ENCODE peak calls at places on chromosomes 11 and 22, in five cellular contexts. One of them, this sample, is unnamed.

GRCh38 chr11:110782616-110783015 is 70.4 kb upstream of the ARHGAP20 start:
- DNase-seq in keratinocyte: no peak
- DNase-seq in IMR-90: peak; percentile 22
- DNase-seq in fibroblast of lung: no peak
- DNase-seq in hepatocyte: no peak
- DNase-seq in this sample: no peak

GRCh38 chr22:24521791-24522245 is 26.7 kb downstream of the UPB1 start:
- DNase-seq in keratinocyte: peak; percentile 25
- DNase-seq in IMR-90: peak; percentile 60
- DNase-seq in fibroblast of lung: peak; percentile 62
- DNase-seq in hepatocyte: peak; percentile 87
- DNase-seq in this sample: peak; percentile 90

GRCh38 chr22:26617251-26618199 is at the start of gene CRYBB1:
- DNase-seq in keratinocyte: no peak
- DNase-seq in IMR-90: peak; percentile 36
- DNase-seq in fibroblast of lung: no peak
- DNase-seq in hepatocyte: no peak
- DNase-seq in this sample: no peak

GRCh38 chr11:88603499-88603898 is 266.0 kb upstream of the CTSC start:
- DNase-seq in keratinocyte: no peak
- DNase-seq in IMR-90: peak; percentile 13
- DNase-seq in fibroblast of lung: peak; percentile 30
- DNase-seq in hepatocyte: no peak
- DNase-seq in this sample: no peak

GRCh38 chr22:26393929-26394328 is 35.1 kb upstream of the ASPHD2 start:
- DNase-seq in keratinocyte: no peak
- DNase-seq in IMR-90: no peak
- DNase-seq in fibroblast of lung: no peak
- DNase-seq in hepatocyte: no peak
- DNase-seq in this sample: no peak

GRCh38 chr11:71171024-71171423 is 81.4 kb downstream of the SHANK2 start:
- DNase-seq in keratinocyte: no peak
- DNase-seq in IMR-90: no peak
- DNase-seq in fibroblast of lung: no peak
- DNase-seq in hepatocyte: no peak
- DNase-seq in this sample: no peak

GRCh38 chr11:122240621-122241020 is 124.6 kb upstream of the BLID start:
- DNase-seq in keratinocyte: no peak
- DNase-seq in IMR-90: no peak
- DNase-seq in fibroblast of lung: no peak
- DNase-seq in hepatocyte: no peak
- DNase-seq in this sample: no peak

GRCh38 chr11:72352859-72353551 is 81.3 kb downstream of the CLPB start:
- DNase-seq in keratinocyte: no peak
- DNase-seq in IMR-90: peak; percentile 85
- DNase-seq in fibroblast of lung: peak; percentile 69
- DNase-seq in hepatocyte: peak; percentile 75
- DNase-seq in this sample: peak; percentile 65

GRCh38 chr11:122692444-122692843 is 36.9 kb downstream of the UBASH3B start:
- DNase-seq in keratinocyte: no peak
- DNase-seq in IMR-90: no peak
- DNase-seq in fibroblast of lung: no peak
- DNase-seq in hepatocyte: no peak
- DNase-seq in this sample: no peak

GRCh38 chr22:34414467-34415440 is 494.5 kb upstream of the LARGE1 start:
- DNase-seq in keratinocyte: peak; percentile 55
- DNase-seq in IMR-90: no peak
- DNase-seq in fibroblast of lung: peak; percentile 11
- DNase-seq in hepatocyte: peak; percentile 92
- DNase-seq in this sample: peak; percentile 94

GRCh38 chr11:65325435-65325834 is 8.2 kb upstream of the DPF2 start:
- DNase-seq in keratinocyte: no peak
- DNase-seq in IMR-90: no peak
- DNase-seq in fibroblast of lung: no peak
- DNase-seq in hepatocyte: no peak
- DNase-seq in this sample: no peak

GRCh38 chr11:65329944-65330403 is 3.7 kb upstream of the DPF2 start:
- DNase-seq in keratinocyte: no peak
- DNase-seq in IMR-90: peak; percentile 92
- DNase-seq in fibroblast of lung: peak; percentile 82
- DNase-seq in hepatocyte: peak; percentile 97
- DNase-seq in this sample: peak; percentile 98

GRCh38 chr11:65330544-65330943 is 3.1 kb upstream of the DPF2 start:
- DNase-seq in keratinocyte: no peak
- DNase-seq in IMR-90: no peak
- DNase-seq in fibroblast of lung: no peak
- DNase-seq in hepatocyte: no peak
- DNase-seq in this sample: no peak

GRCh38 chr11:65334696-65335295 is 1.1 kb downstream of the DPF2 start:
- DNase-seq in keratinocyte: no peak
- DNase-seq in IMR-90: no peak
- DNase-seq in fibroblast of lung: peak; percentile 18
- DNase-seq in hepatocyte: no peak
- DNase-seq in this sample: no peak

GRCh38 chr11:65329503-65329902 is 4.1 kb upstream of the DPF2 start:
- DNase-seq in keratinocyte: no peak
- DNase-seq in IMR-90: no peak
- DNase-seq in fibroblast of lung: no peak
- DNase-seq in hepatocyte: no peak
- DNase-seq in this sample: no peak
- H3K4me3 ChIP-seq in keratinocyte: no peak overlapping the region
- H3K4me3 ChIP-seq in IMR-90: no peak overlapping the region
- H3K4me3 ChIP-seq in fibroblast of lung: no peak overlapping the region
- H3K4me3 ChIP-seq in hepatocyte: no peak overlapping the region
- H3K4me3 ChIP-seq in this sample: peak overlapping the region; percentile 57

DNA sequence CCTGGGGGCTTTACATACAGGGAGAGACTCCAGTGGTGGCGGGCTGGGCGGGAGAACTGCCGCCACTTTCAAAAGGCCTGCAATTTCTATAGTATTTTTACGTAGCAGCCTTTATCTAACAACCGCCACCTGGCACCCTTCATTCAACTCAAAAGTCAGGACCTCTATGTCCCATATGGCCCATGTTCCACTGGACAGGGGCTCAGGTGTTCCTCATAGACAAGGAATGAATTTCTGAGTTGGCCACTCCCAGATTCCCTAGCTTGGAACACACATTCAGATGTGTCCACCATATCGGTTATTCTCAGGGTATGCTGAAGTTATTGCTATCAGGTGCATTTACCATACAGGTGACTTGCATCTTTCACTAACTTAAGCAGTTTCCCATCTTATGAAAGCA is 29.9 kb downstream of the RNF169 start:
- DNase-seq in keratinocyte: no peak
- DNase-seq in IMR-90: no peak
- DNase-seq in fibroblast of lung: no peak
- DNase-seq in hepatocyte: no peak
- DNase-seq in this sample: no peak
- H4K20me1 ChIP-seq in keratinocyte: no peaks in the 10 kb centered on the region
- H4K20me1 ChIP-seq in IMR-90: peaks cover 75% of the 10 kb centered on the region
- H4K20me1 ChIP-seq in fibroblast of lung: peaks cover 3% of the 10 kb centered on the region
- H4K20me1 ChIP-seq in hepatocyte: peaks cover 41% of the 10 kb centered on the region
- H4K20me1 ChIP-seq in this sample: no peaks in the 10 kb centered on the region

GRCh38 chr11:20372081-20372480 is 8.6 kb downstream of the HTATIP2 start:
- DNase-seq in keratinocyte: no peak
- DNase-seq in IMR-90: no peak
- DNase-seq in fibroblast of lung: no peak
- DNase-seq in hepatocyte: no peak
- DNase-seq in this sample: no peak
- H3K4me3 ChIP-seq in keratinocyte: no peak overlapping the region
- H3K4me3 ChIP-seq in IMR-90: no peak overlapping the region
- H3K4me3 ChIP-seq in fibroblast of lung: no peak overlapping the region
- H3K4me3 ChIP-seq in hepatocyte: no peak overlapping the region
- H3K4me3 ChIP-seq in this sample: no peak overlapping the region

DNA sequence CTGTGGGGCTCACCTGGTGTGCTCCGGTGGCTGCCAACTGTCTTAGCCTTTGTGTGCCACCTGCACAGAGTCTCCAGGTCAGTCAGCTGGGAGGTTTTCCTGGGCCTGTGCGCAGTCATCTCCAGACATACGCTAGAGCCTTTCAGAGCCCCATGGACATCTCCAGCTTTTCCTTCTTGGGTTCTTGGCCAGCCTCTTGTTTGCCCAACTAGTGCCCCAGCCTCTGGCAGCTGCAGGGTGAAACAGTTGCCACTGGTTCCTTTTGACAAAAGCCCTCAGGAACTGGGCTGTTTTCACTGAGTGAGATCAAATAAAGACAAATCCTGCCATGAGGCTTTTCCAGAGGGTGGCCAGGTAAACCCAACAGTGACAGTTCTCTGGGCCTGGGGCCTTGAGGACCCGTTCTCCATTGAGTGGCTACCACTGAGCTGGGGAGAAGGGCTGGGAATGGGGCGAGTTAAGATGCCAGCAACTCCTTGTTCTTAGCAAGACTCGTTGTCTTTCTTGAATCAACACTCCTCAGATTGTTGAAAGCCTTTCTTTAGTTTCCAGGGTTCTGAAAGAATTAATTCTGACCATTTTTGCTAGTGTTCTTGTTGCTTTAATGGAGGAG is 16.7 kb upstream of the RANBP1 start:
- DNase-seq in keratinocyte: no peak
- DNase-seq in IMR-90: no peak
- DNase-seq in fibroblast of lung: no peak
- DNase-seq in hepatocyte: no peak
- DNase-seq in this sample: no peak
- H4K20me1 ChIP-seq in keratinocyte: no peaks in the 10 kb centered on the region
- H4K20me1 ChIP-seq in IMR-90: peaks cover 19% of the 10 kb centered on the region
- H4K20me1 ChIP-seq in fibroblast of lung: no peaks in the 10 kb centered on the region
- H4K20me1 ChIP-seq in hepatocyte: no peaks in the 10 kb centered on the region
- H4K20me1 ChIP-seq in this sample: no peaks in the 10 kb centered on the region

DNA sequence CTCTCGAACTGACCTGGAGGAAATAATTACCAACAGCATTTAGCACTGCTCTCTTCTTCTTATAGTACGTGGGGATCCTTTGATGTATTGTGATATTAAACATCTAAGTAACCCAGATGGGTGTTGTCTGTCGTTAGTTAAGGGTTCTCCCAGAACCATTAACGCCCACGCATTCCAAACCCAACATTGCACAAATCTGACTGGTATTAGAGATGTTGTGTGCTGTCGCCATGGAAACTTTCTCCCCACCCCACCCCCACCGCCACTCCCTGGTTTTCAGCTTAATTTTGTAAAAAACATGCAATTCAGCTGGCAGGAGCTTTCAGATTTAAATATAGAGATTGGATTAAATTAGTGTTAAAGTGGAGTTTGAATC is 1495.2 kb downstream of the TBC1D22A start:
- DNase-seq in keratinocyte: no peak
- DNase-seq in IMR-90: no peak
- DNase-seq in fibroblast of lung: no peak
- DNase-seq in hepatocyte: no peak
- DNase-seq in this sample: no peak
- H3K4me3 ChIP-seq in keratinocyte: no peak overlapping the region
- H3K4me3 ChIP-seq in IMR-90: no peak overlapping the region
- H3K4me3 ChIP-seq in fibroblast of lung: no peak overlapping the region
- H3K4me3 ChIP-seq in hepatocyte: no peak overlapping the region
- H3K4me3 ChIP-seq in this sample: no peak overlapping the region

DNA sequence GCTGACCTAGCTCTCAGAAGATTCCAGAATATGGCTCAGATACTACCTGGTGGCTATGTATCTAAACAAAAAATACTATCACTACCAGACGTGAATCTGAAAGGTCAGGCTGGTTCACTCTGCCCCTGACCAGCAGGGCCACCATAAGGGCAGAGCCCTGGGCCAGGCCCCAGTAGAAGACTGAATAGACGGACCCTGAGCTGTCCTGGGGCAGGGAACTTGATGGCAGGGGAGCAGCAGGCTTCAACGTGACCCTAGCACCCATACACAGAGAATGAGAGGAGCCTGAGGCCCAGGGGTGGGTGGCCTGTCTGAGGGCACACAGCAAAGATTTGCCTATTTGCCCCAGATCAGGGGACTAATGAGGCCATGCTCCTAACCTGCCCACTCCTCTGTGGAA is 6.6 kb upstream of the RNF185 start:
- DNase-seq in keratinocyte: no peak
- DNase-seq in IMR-90: no peak
- DNase-seq in fibroblast of lung: no peak
- DNase-seq in hepatocyte: no peak
- DNase-seq in this sample: no peak
- H4K20me1 ChIP-seq in keratinocyte: no peaks in the 10 kb centered on the region
- H4K20me1 ChIP-seq in IMR-90: no peaks in the 10 kb centered on the region
- H4K20me1 ChIP-seq in fibroblast of lung: no peaks in the 10 kb centered on the region
- H4K20me1 ChIP-seq in hepatocyte: no peaks in the 10 kb centered on the region
- H4K20me1 ChIP-seq in this sample: no peaks in the 10 kb centered on the region

DNA sequence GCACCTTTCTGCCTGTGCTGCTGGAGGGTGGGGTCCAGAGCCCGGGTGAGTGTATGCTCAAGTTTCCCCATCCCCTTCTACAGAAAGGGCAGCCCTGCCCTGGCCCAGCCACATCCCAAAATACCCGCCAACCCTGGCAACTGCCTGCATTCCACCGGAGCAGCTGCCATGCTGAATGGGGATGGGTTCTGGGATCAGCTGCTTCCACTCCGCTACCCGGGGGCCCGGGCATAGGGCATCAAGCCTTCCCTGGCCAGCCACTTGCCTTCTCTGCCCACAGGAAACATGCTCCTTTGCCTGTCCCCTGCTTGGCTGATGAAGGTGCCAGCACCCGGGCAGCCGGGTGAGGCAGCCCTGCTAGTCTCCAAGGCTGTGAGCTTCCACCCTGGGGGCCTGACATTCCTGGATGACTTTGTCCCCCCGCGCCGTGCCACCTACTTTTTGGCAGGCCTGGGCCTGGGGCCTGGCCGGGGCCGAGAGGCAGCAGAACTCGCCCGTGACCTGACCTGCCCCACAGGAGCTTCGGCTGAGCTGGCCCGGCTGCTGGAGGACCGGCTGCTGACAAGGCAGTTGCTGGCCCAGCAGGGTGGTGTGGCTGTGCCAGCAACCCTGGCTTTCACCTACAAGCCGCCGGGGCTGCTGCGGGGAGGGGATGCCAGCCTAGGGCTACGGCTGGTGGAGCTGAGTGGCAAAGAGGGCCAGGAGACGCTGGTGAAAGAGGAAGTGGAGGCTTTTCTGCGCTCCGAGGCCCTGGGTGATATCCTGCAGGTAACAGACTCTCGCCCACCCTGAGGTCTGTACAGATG is 3.2 kb downstream of the CARNS1 start:
- DNase-seq in keratinocyte: no peak
- DNase-seq in IMR-90: no peak
- DNase-seq in fibroblast of lung: no peak
- DNase-seq in hepatocyte: no peak
- DNase-seq in this sample: peak; percentile 80
- H3K4me3 ChIP-seq in keratinocyte: no peak overlapping the region
- H3K4me3 ChIP-seq in IMR-90: no peak overlapping the region
- H3K4me3 ChIP-seq in fibroblast of lung: no peak overlapping the region
- H3K4me3 ChIP-seq in hepatocyte: no peak overlapping the region
- H3K4me3 ChIP-seq in this sample: peak overlapping the region; percentile 10

GRCh38 chr11:84671325-84672019 is 955.7 kb downstream of the DLG2 start:
- DNase-seq in keratinocyte: no peak
- DNase-seq in IMR-90: no peak
- DNase-seq in fibroblast of lung: no peak
- DNase-seq in hepatocyte: peak; percentile 32
- DNase-seq in this sample: no peak

GRCh38 chr11:84675631-84676030 is 951.5 kb downstream of the DLG2 start:
- DNase-seq in keratinocyte: no peak
- DNase-seq in IMR-90: no peak
- DNase-seq in fibroblast of lung: no peak
- DNase-seq in hepatocyte: no peak
- DNase-seq in this sample: no peak

DNA sequence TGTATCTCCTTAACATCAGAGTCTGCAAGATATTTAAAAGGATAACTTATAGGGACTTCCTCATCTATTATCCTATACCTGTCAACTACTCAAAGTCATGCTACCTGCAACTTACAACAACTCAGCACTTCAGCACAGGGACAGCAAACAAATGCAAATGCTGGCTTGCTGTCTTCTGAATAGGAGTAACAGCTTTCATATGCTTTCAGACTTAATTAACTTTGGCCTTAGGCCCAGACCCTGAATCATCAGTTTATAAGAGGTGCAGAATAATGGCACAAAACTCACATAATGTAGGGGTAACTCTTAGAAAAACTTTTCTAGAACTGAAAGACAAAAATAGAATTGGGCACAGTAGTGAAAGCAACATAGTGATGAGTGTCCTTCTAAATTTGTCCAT is 953.4 kb downstream of the DLG2 start:
- DNase-seq in keratinocyte: no peak
- DNase-seq in IMR-90: no peak
- DNase-seq in fibroblast of lung: peak; percentile 48
- DNase-seq in hepatocyte: peak; percentile 4
- DNase-seq in this sample: no peak
- H4K20me1 ChIP-seq in keratinocyte: no peaks in the 10 kb centered on the region
- H4K20me1 ChIP-seq in IMR-90: no peaks in the 10 kb centered on the region
- H4K20me1 ChIP-seq in fibroblast of lung: no peaks in the 10 kb centered on the region
- H4K20me1 ChIP-seq in hepatocyte: no peaks in the 10 kb centered on the region
- H4K20me1 ChIP-seq in this sample: no peaks in the 10 kb centered on the region